ENCODE peak calls at places on chromosome 3, in eight cellular contexts. T, N, S, K, M, O, A and F are unnamed samples.

GRCh38 chr3:50317303-50317702 is 5.2 kb downstream of the HYAL2 start:
- DNase-seq in N (no peak), A (no peak), M (no peak), O (peak), T (no peak), S (no peak), K (no peak), F (no peak)

GRCh38 chr3:166593776-166594175 is 756.6 kb upstream of the BCHE start:
- DNase-seq in A (no peak), S (no peak), T (no peak), M (no peak), O (no peak), K (no peak), N (no peak), F (no peak)

GRCh38 chr3:168029705-168030104 is 66.0 kb downstream of the GOLIM4 start:
- DNase-seq in M (no peak), A (no peak), N (no peak), S (no peak), K (no peak), T (no peak), O (no peak), F (no peak)

GRCh38 chr3:189584609-189585008 is 46.6 kb upstream of the TP63 start:
- DNase-seq in A (no peak), S (no peak), T (no peak), O (no peak), N (no peak), M (no peak), K (no peak), F (no peak)

GRCh38 chr3:61563614-61564404 is 2.4 kb downstream of the PTPRG start:
- DNase-seq in N (no peak), A (no peak), S (no peak), O (no peak), T (no peak), K (no peak), M (peak), F (no peak)

GRCh38 chr3:43872901-43873300 is 182.2 kb downstream of the ABHD5 start:
- DNase-seq in N (no peak), T (peak), A (no peak), K (peak), S (no peak), O (no peak), M (no peak), F (no peak)

GRCh38 chr3:179807588-179807987 is 154.7 kb downstream of the USP13 start:
- DNase-seq in O (no peak), T (no peak), S (no peak), N (no peak), K (no peak), M (no peak), A (no peak), F (no peak)

GRCh38 chr3:40920041-40920440 is 279.3 kb upstream of the CTNNB1 start:
- DNase-seq in N (no peak), M (no peak), K (no peak), A (no peak), O (no peak), T (no peak), S (peak), F (no peak)

GRCh38 chr3:66396161-66396760 is 104.6 kb downstream of the LRIG1 start:
- DNase-seq in N (no peak), S (no peak), T (no peak), M (no peak), A (no peak), K (no peak), O (no peak), F (no peak)

GRCh38 chr3:67418539-67419529 is 235.6 kb downstream of the SUCLG2 start:
- DNase-seq in A (no peak), T (no peak), K (no peak), M (no peak), S (no peak), N (no peak), O (no peak), F (no peak)

GRCh38 chr3:171390531-171390930 is 69.7 kb downstream of the TNIK start:
- DNase-seq in O (no peak), S (no peak), T (no peak), K (no peak), M (no peak), A (no peak), N (no peak), F (no peak)

GRCh38 chr3:8872291-8872690 is 91.0 kb downstream of the RAD18 start:
- DNase-seq in O (no peak), A (no peak), S (no peak), T (no peak), K (no peak), M (no peak), N (no peak), F (no peak)

GRCh38 chr3:143507735-143508580 is 340.3 kb downstream of the SLC9A9 start:
- DNase-seq in O (no peak), T (no peak), M (no peak), A (no peak), K (peak), N (no peak), S (no peak), F (no peak)

GRCh38 chr3:95289295-95289694 is 1226.4 kb downstream of the NSUN3 start:
- DNase-seq in O (no peak), A (no peak), N (no peak), K (peak), T (no peak), S (no peak), M (no peak), F (no peak)

GRCh38 chr3:7346364-7346763 is 485.4 kb downstream of the GRM7 start:
- DNase-seq in K (no peak), T (no peak), O (no peak), S (no peak), N (no peak), M (no peak), A (no peak), F (no peak)

GRCh38 chr3:134078169-134078821 is 48.6 kb upstream of the SLCO2A1 start:
- DNase-seq in K (no peak), S (no peak), T (no peak), O (no peak), N (no peak), M (no peak), A (no peak), F (no peak)

GRCh38 chr3:162960269-162960668 is 1463.7 kb downstream of the OTOL1 start:
- DNase-seq in T (no peak), M (no peak), S (no peak), K (no peak), O (no peak), A (no peak), N (no peak), F (no peak)

GRCh38 chr3:141231923-141232861 is 567 bp downstream of the PXYLP1 start:
- DNase-seq in O (no peak), A (no peak), M (peak), K (no peak), S (no peak), N (no peak), T (peak), F (no peak)

GRCh38 chr3:101279162-101279561 is 41.2 kb downstream of the IMPG2 start:
- DNase-seq in S (no peak), N (no peak), K (no peak), T (no peak), O (no peak), M (no peak), A (no peak), F (no peak)

GRCh38 chr3:195708626-195709481 is 11.9 kb upstream of the MUC20 start:
- DNase-seq in K (no peak), N (no peak), A (no peak), O (no peak), M (no peak), T (no peak), S (peak), F (no peak)

GRCh38 chr3:48428863-48429415 is 947 bp downstream of the PLXNB1 start:
- DNase-seq in O (no peak), A (no peak), S (no peak), M (peak), T (no peak), N (no peak), K (no peak), F (no peak)
- TF ChIP-seq REST in O (no peak), A (no peak), S (no peak), M (no peak), T (no peak), N (no peak), K (no peak), F (no peak)

GRCh38 chr3:31937225-31937624 is 43.8 kb downstream of the OSBPL10 start:
- DNase-seq in T (no peak), M (no peak), O (no peak), N (no peak), S (no peak), A (no peak), K (no peak), F (no peak)
- TF ChIP-seq CTCF in T (no peak), M (no peak), O (no peak), N (no peak), S (no peak), A (no peak), K (no peak), F (no peak)

DNA sequence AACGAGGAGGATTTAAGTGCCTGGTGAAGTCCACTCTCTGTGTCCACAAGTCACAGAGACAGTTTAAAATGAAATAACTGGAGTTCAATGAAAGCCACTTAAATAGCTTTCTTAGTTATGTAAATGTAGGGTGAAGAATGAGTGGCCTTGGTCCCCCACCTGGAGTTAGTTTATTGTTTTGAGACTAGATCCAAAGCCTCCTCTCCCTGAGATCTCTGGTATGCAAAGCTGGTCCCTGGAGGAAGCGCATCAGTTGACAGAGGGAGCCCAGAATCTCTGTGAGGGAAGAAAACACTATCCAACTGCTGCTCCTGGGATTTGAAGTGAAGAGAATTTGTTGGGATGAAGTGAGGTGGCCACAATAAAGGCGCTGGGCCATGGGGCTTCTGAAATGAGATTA is 40.5 kb downstream of the EXOG start:
- DNase-seq in N (no peak), M (no peak), A (no peak), K (no peak), S (no peak), O (no peak), T (no peak), F (no peak)
- TF ChIP-seq REST in N (no peak), M (no peak), A (no peak), K (no peak), S (no peak), O (no peak), T (no peak), F (no peak)

GRCh38 chr3:59143447-59143846 is 93.6 kb upstream of the CFAP20DC start:
- DNase-seq in A (no peak), N (no peak), S (no peak), K (peak), T (no peak), O (peak), M (no peak), F (no peak)
- TF ChIP-seq CTCF in A (no peak), N (no peak), S (no peak), K (no peak), T (no peak), O (peak), M (peak), F (no peak)

GRCh38 chr3:15876669-15877068 is 78.9 kb upstream of the ANKRD28 start:
- DNase-seq in O (no peak), M (no peak), S (no peak), K (no peak), A (no peak), N (peak), T (no peak), F (no peak)

GRCh38 chr3:15877813-15878212 is 80.0 kb upstream of the ANKRD28 start:
- DNase-seq in S (no peak), A (no peak), K (no peak), M (no peak), N (no peak), O (no peak), T (no peak), F (no peak)

GRCh38 chr3:15873415-15873814 is 75.6 kb upstream of the ANKRD28 start:
- DNase-seq in S (no peak), A (no peak), O (no peak), T (no peak), M (no peak), K (no peak), N (no peak), F (no peak)

GRCh38 chr3:15872807-15873206 is 75.0 kb upstream of the ANKRD28 start:
- DNase-seq in A (no peak), O (no peak), T (no peak), S (no peak), N (no peak), K (no peak), M (no peak), F (no peak)

DNA sequence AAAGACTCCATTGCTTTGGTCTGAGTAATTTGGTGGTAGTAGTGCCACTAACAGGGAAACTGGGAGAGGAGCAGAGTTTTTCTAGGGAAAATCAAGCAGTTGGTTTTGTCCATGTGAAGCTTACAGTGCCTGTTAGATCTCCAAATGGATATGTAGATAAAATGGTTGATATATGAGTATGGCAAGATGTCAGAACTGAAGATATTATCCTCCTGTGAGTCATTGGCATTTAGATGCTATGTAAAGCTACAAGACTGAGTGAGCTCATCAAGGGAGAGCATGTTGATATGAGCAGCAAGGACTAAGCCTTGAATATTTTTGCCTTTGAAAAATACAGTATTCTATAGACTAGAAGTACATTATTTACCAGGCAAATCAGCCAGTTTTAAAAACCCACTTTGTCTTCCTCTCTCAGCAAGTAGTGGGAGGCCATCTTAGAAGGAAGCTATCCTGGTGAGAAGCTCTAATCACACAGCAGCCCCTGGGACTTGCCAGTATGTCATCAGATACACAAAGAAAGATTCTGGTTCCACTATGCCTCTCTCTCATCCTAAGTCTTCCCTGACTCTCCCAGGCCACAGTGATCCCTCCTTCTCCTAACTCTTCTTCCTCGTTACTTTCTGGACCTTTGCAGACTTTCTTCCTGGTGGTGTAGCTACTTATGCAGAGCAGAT is 77.4 kb upstream of the ANKRD28 start:
- DNase-seq in T (no peak), N (no peak), O (no peak), A (no peak), S (no peak), K (no peak), M (no peak), F (no peak)
- TF ChIP-seq REST in T (no peak), N (no peak), O (no peak), A (no peak), S (no peak), K (no peak), M (no peak), F (no peak)

DNA sequence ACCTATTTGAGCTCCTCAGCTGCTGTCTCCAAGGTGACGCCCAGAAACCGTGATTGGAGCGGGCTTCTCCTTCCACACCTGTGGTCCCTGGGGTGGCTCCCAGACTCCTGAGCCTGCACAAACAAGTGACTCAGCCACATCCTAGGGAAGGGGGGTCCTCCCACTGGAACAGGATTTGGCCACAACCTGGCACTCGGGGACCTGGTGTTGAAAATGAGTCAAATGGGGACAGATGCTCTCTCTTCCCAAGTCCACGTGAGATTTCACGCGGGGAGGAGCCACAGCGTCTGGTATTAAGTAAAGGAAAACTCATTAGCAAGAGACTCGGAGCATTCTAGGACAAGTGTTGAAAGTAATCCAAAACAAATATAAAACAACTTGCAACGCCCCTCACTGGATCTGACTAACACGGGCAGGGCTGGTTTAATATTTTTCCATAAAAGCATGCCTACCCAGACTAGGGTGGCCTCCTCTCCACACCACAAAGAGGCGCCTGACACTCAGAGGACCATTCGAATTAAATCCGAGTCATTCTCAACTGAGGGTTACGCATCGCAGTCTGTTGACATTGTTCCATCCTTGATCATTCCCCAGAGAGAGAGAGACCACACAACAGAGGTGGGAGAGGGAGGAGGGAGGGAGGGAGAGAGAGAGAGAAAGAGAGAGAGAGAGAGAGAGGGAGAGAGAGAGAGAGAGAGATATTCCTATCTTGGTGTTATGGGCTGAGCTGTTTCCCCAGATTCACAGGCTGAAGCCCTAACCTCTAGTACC is 74.4 kb downstream of the MGLL start:
- DNase-seq in K (peak), M (no peak), S (no peak), O (no peak), T (no peak), N (no peak), A (no peak), F (no peak)
- TF ChIP-seq CTCF in K (peak), M (peak), S (no peak), O (no peak), T (no peak), N (no peak), A (no peak), F (no peak)

DNA sequence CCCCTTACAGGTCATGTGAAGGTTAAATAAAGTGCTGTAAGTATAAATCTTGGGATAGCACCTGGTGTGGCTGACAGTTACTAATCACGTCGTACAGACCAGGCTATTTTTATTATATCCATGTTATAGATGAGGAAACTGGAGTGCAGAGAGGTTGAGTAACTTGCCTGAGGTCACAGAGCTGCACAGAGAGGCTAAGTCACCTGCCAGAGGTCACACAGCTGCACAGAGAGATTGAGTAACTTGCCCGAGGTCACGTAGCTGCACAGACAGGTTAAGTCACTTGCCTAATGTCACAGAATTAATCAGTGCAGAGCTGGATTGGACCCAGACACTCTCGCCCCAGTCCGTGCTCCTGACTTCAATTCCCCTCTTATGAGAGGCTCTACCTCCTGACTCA is 171.5 kb downstream of the NUP210 start:
- DNase-seq in T (no peak), K (no peak), A (no peak), S (no peak), N (no peak), O (no peak), M (no peak), F (no peak)
- TF ChIP-seq REST in T (no peak), K (no peak), A (no peak), S (no peak), N (no peak), O (no peak), M (no peak), F (no peak)

DNA sequence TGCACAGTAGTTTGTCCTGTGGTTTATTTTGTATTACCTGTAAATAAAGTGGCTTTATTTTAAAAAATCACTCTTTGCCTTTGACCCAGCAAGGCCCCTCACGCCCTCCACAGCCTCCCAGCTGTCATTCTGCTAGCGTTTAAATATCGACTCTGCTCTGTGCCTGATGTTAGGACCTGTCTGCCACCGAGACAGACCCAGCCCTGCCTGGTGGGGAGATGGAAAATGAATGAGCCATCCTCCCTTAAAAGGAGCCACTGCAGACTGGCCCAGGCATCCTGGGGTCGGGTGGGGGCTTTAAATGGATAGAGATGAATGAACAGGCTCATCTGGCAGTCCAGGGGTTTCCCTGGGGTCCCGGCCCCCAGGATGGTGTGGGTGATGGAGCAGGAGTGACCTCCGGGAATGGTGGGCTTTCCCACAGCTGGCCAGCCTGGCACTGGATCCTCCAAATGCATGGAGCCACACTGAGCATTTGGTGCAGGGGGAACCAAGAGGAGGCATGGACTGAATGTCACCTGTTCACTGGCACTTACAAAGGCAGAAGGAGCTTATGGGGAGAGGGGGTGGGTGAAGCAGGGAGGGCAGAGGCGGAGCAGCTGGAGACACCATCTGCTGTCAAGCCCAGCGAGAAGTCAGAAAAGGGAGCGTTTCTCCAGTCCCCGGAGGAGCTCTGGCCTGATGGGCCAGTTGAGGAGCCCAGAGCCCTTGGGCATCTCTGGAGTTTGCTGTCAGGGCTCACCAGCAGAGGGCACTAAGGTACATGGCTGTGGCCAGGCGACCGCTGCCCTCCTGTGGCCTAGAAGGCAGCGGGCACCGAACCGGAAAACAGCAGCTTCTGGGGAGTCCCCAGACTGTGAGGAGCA is 11.9 kb downstream of the GRM2 start:
- DNase-seq in N (peak), M (peak), O (peak), T (peak), A (peak), K (peak), S (peak), F (peak)
- TF ChIP-seq CTCF in N (peak), M (peak), O (peak), T (peak), A (peak), K (peak), S (peak), F (peak)

GRCh38 chr3:115146418-115147328 is at the start of gene ZBTB20:
- DNase-seq in K (peak), N (peak), A (peak), T (peak), M (peak), S (no peak), O (peak), F (no peak)
- TF ChIP-seq REST in K (peak), N (no peak), A (no peak), T (no peak), M (no peak), S (no peak), O (no peak), F (no peak)

GRCh38 chr3:124351430-124352142 is 359.7 kb upstream of the ROPN1 start:
- DNase-seq in N (no peak), S (no peak), K (peak), A (peak), O (peak), T (peak), M (peak), F (peak)
- TF ChIP-seq CTCF in N (peak), S (peak), K (peak), A (peak), O (peak), T (peak), M (peak), F (peak)